ENCODE peak calls at places on chromosome 10, in six cellular contexts. P is Ammon's horn; Z is GM13976; K is mesendoderm; D is stimulated activated CD8-positive, alpha-beta memory T cell treated with anti-CD3 and anti-CD28 coated beads, Interleukin-4, amount 100 ng/mL, for 48 hours; O is A549. M is an unnamed sample.

GRCh38 chr10:119191881-119192280 is 13.3 kb upstream of the PRDX3 start:
- DNase-seq in P (no peak), O (no peak), D (no peak), K (peak), Z (no peak), M (no peak)

GRCh38 chr10:103192451-103193106 is 493 bp downstream of the NT5C2 start:
- DNase-seq in K (peak), O (peak), Z (peak), D (peak), P (peak), M (peak)

GRCh38 chr10:58513189-58514101 is 773 bp downstream of the BICC1 start:
- DNase-seq in K (peak), O (peak), D (peak), Z (peak), P (peak), M (no peak)

GRCh38 chr10:120782336-120782735 is 68.8 kb upstream of the WDR11 start:
- DNase-seq in D (no peak), Z (no peak), P (no peak), K (no peak), O (no peak), M (no peak)

GRCh38 chr10:71842424-71842823 is 8.6 kb downstream of the PSAP start:
- DNase-seq in P (no peak), Z (no peak), D (no peak), K (no peak), O (no peak), M (no peak)

GRCh38 chr10:78806805-78807221 is 262.0 kb upstream of the ZMIZ1 start:
- DNase-seq in O (no peak), Z (no peak), K (peak), D (no peak), P (no peak), M (no peak)

GRCh38 chr10:28991326-28991725 is 297.5 kb upstream of the LYZL1 start:
- DNase-seq in D (no peak), P (no peak), O (peak), Z (no peak), K (peak), M (no peak)

GRCh38 chr10:76115471-76116155 is 684.2 kb downstream of the LRMDA start:
- DNase-seq in D (no peak), K (no peak), O (no peak), Z (no peak), P (no peak), M (no peak)

GRCh38 chr10:13062813-13063212 is 37.1 kb upstream of the OPTN start:
- DNase-seq in P (no peak), O (no peak), K (no peak), Z (no peak), D (peak), M (peak)

GRCh38 chr10:110229155-110229554 is 21.8 kb downstream of the MXI1 start:
- DNase-seq in O (no peak), K (no peak), Z (no peak), D (no peak), P (no peak), M (no peak)

GRCh38 chr10:26779176-26779860 is 81.4 kb downstream of the ABI1 start:
- DNase-seq in Z (no peak), O (no peak), K (peak), P (no peak), D (no peak), M (no peak)

GRCh38 chr10:92054807-92055206 is 131.2 kb downstream of the BTAF1 start:
- DNase-seq in O (no peak), P (no peak), K (no peak), D (no peak), Z (no peak), M (no peak)

GRCh38 chr10:18066947-18067346 is 73.3 kb upstream of the CACNB2 start:
- DNase-seq in D (no peak), O (no peak), P (no peak), K (peak), Z (no peak), M (no peak)